ENCODE peak calls at places on chromosomes 1 and 21, in six cellular contexts. Z is heart left ventricle, V is stomach, S is body of pancreas, K is Peyer's patch, P is uterus. X is an unnamed sample.
A peak's percentile ranks its signal among the peaks of the same experiment; 100 is the strongest.

GRCh38 chr1:203177471-203178039 is 1.9 kb upstream of the MYBPH start:
- DNase-seq in Z (no peak), V (no peak), S (no peak), K (no peak), P (no peak), X (no peak)

GRCh38 chr1:91864017-91864700 is 21.8 kb downstream of the TGFBR3 start:
- DNase-seq in Z (no peak), V (no peak), S (no peak), K (no peak), P (no peak), X (no peak)

GRCh38 chr1:91552091-91552490 is 51.4 kb downstream of the CDC7 start:
- DNase-seq in Z (no peak), V (no peak), S (no peak), K (no peak), P (no peak), X (no peak)

GRCh38 chr1:203340112-203340804 is 10.7 kb downstream of the FMOD start:
- DNase-seq in Z (peak; percentile 72), V (peak; percentile 81), S (peak; percentile 75), K (peak; percentile 86), P (peak; percentile 82), X (peak; percentile 79)

GRCh38 chr1:38775175-38775845 is 84.3 kb downstream of the RRAGC start:
- DNase-seq in Z (no peak), V (no peak), S (no peak), K (no peak), P (no peak), X (no peak)

GRCh38 chr1:207495816-207496792 is at the start of gene CR1:
- DNase-seq in Z (peak; percentile 34), V (peak; percentile 31), S (no peak), K (peak; percentile 76), P (no peak), X (no peak)

GRCh38 chr1:193190096-193190744 is 3.8 kb upstream of the B3GALT2 start:
- DNase-seq in Z (no peak), V (no peak), S (no peak), K (no peak), P (no peak), X (no peak)

GRCh38 chr1:226646870-226647449 is 92.1 kb downstream of the ITPKB start:
- DNase-seq in Z (no peak), V (no peak), S (no peak), K (no peak), P (no peak), X (peak; percentile 17)

GRCh38 chr1:153127296-153127695 is 14.0 kb upstream of the SPRR2F start:
- DNase-seq in Z (no peak), V (no peak), S (no peak), K (no peak), P (no peak), X (no peak)

GRCh38 chr1:221714227-221715116 is 27.4 kb downstream of the DUSP10 start:
- DNase-seq in Z (no peak), V (no peak), S (no peak), K (no peak), P (no peak), X (no peak)

GRCh38 chr1:165073402-165074007 is 283.0 kb downstream of the LMX1A start:
- DNase-seq in Z (no peak), V (no peak), S (peak; percentile 14), K (no peak), P (peak; percentile 33), X (no peak)

GRCh38 chr1:40717960-40718359 is 26.5 kb downstream of the NFYC start:
- DNase-seq in Z (no peak), V (no peak), S (no peak), K (no peak), P (no peak), X (no peak)

GRCh38 chr1:211609120-211610024 is 30.4 kb upstream of the SLC30A1 start:
- DNase-seq in Z (no peak), V (no peak), S (no peak), K (peak; percentile 65), P (no peak), X (peak; percentile 63)

GRCh38 chr1:203287109-203287893 is 18.0 kb upstream of the BTG2 start:
- DNase-seq in Z (peak; percentile 79), V (peak; percentile 58), S (peak; percentile 49), K (peak; percentile 93), P (peak; percentile 57), X (no peak)

GRCh38 chr1:111801071-111801850 is 45.6 kb downstream of the DDX20 start:
- DNase-seq in Z (peak; percentile 59), V (no peak), S (no peak), K (no peak), P (no peak), X (no peak)

GRCh38 chr21:45448810-45449657 is 44.1 kb downstream of the COL18A1 start:
- DNase-seq in Z (no peak), V (no peak), S (no peak), K (no peak), P (no peak), X (no peak)

GRCh38 chr1:156980551-156980950 is 60.1 kb downstream of the LRRC71 start:
- DNase-seq in Z (no peak), V (no peak), S (no peak), K (no peak), P (no peak), X (no peak)

GRCh38 chr21:15431053-15431452 is 298.7 kb upstream of the USP25 start:
- DNase-seq in Z (no peak), V (no peak), S (no peak), K (no peak), P (no peak), X (no peak)

GRCh38 chr1:147336290-147336689 is 93.8 kb downstream of the CHD1L start:
- DNase-seq in Z (no peak), V (no peak), S (no peak), K (no peak), P (no peak), X (no peak)

GRCh38 chr1:54081306-54082270 is 28.2 kb downstream of the TCEANC2 start:
- DNase-seq in Z (peak; percentile 34), V (peak; percentile 79), S (peak; percentile 80), K (peak; percentile 86), P (peak; percentile 40), X (peak; percentile 40)

GRCh38 chr1:199264283-199264682 is 625.4 kb downstream of the PTPRC start:
- DNase-seq in Z (no peak), V (no peak), S (no peak), K (no peak), P (no peak), X (no peak)

GRCh38 chr21:15224346-15225086 is 159.7 kb upstream of the NRIP1 start:
- DNase-seq in Z (no peak), V (no peak), S (no peak), K (no peak), P (no peak), X (no peak)

GRCh38 chr1:42734201-42735035 is 5.6 kb downstream of the CLDN19 start:
- DNase-seq in Z (no peak), V (no peak), S (no peak), K (no peak), P (no peak), X (no peak)

GRCh38 chr21:32593690-32594089 is 8.4 kb upstream of the TCP10L start:
- DNase-seq in Z (no peak), V (no peak), S (no peak), K (no peak), P (no peak), X (no peak)

GRCh38 chr1:173267453-173267945 is 60.4 kb upstream of the TNFSF4 start:
- DNase-seq in Z (no peak), V (no peak), S (no peak), K (no peak), P (no peak), X (no peak)

GRCh38 chr1:9455487-9456237 is 83.6 kb upstream of the SLC25A33 start:
- DNase-seq in Z (peak; percentile 60), V (peak; percentile 73), S (peak; percentile 79), K (peak; percentile 88), P (peak; percentile 75), X (peak; percentile 83)

GRCh38 chr1:9454494-9455066 is 84.7 kb upstream of the SLC25A33 start:
- DNase-seq in Z (no peak), V (no peak), S (no peak), K (no peak), P (no peak), X (no peak)

GRCh38 chr1:9465640-9466039 is 73.6 kb upstream of the SLC25A33 start:
- DNase-seq in Z (no peak), V (no peak), S (no peak), K (no peak), P (no peak), X (no peak)

GRCh38 chr1:9456833-9457232 is 82.4 kb upstream of the SLC25A33 start:
- DNase-seq in Z (no peak), V (no peak), S (no peak), K (no peak), P (no peak), X (no peak)

GRCh38 chr1:9459784-9460407 is 79.4 kb upstream of the SLC25A33 start:
- DNase-seq in Z (no peak), V (no peak), S (no peak), K (peak; percentile 60), P (no peak), X (no peak)
- TF ChIP-seq POLR2A in Z (no peak), V (no peak), S (no peak), K (no peak), P (no peak), X (no peak)

DNA sequence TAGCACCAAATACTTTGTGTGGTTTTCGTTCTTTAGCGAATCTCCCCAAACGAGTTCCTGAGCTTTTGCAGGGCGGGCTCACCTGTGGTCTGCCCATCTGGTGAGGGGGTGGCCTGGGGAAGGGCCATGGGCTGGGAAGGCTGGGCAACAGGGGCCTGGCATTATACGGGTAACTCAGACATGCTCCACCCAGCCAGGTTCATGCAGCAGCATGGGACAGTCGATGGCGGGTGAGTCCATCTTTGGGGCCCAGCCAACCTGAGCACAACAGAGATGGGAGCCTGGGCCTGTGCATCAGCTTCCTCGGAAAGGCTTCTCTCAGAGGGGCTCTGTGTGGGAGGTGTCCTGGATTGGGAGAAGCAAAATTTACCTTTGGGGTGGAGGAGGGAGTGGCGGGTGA is 302.6 kb downstream of the CAMTA1 start:
- DNase-seq in Z (no peak), V (no peak), S (no peak), K (no peak), P (no peak), X (no peak)
- H3K27me3 ChIP-seq in Z (no peaks in the 10 kb centered on the region), V (no peaks in the 10 kb centered on the region), S (no peaks in the 10 kb centered on the region), K (no peaks in the 10 kb centered on the region), P (no peaks in the 10 kb centered on the region), X (no peaks in the 10 kb centered on the region)

GRCh38 chr1:6601865-6602668 is 602 bp downstream of the KLHL21 start:
- DNase-seq in Z (peak; percentile 52), V (peak; percentile 61), S (peak; percentile 67), K (peak; percentile 60), P (peak; percentile 56), X (peak; percentile 75)
- TF ChIP-seq POLR2A in Z (no peak), V (no peak), S (no peak), K (no peak), P (no peak), X (no peak)

DNA sequence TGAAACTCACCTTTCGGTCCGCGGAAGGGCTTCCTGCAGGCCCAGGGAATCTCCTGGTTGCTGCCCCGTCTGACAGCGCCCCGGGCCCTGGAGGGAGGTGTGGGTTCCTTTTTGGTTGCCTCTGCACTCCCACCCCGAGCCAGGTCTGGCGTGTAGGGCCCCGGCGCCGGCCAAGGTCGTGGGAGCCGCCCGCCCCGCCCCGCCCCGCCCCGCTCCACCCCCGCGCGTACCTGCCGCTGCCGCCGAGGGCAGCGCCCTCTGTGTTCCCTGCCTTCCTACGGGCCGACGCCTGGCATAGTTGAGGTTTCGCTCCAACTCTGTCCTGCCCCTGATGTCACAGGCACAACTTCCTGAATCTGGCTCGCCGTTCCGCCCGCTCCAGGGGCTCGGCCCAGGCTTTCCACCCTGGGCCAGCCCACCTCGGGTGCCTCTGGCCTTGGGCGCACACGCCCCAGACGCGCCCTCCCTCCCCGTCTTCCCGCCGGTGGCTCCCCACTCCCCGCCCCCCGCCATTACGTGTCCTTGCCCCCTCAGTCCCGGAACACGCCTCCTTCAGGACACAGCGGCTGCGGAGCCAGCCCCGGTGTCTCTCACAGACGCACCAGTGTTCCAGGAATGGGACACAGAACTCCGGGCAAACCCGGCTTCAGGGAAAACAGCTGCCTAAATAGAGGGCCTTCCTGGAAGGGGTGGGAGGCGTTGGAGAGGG is at the start of gene KIAA0040:
- DNase-seq in Z (peak; percentile 79), V (peak; percentile 81), S (peak; percentile 88), K (peak; percentile 89), P (peak; percentile 75), X (peak; percentile 69)
- H3K27me3 ChIP-seq in Z (no peaks in the 10 kb centered on the region), V (no peaks in the 10 kb centered on the region), S (no peaks in the 10 kb centered on the region), K (no peaks in the 10 kb centered on the region), P (no peaks in the 10 kb centered on the region), X (no peaks in the 10 kb centered on the region)